ENCODE peak calls at places on chromosomes 3 and 15, in seven cellular contexts. H, M, R, L, N, I and O are unnamed samples.

GRCh38 chr3:112360574-112360973 is 27.6 kb downstream of the CD200 start:
- DNase-seq in H (peak), M (no peak), R (no peak), L (peak), N (peak), I (peak), O (no peak)

GRCh38 chr3:170585937-170586310 is at the start of gene SLC7A14:
- DNase-seq in H (peak), M (no peak), R (no peak), L (no peak), N (no peak), I (no peak), O (no peak)

GRCh38 chr3:29145370-29145769 is 135.5 kb upstream of the RBMS3 start:
- DNase-seq in H (no peak), M (no peak), R (no peak), L (no peak), N (no peak), I (no peak), O (no peak)

GRCh38 chr15:43792761-43793493 is 807 bp downstream of the SERF2 start:
- DNase-seq in H (peak), M (no peak), R (no peak), L (peak), N (peak), I (no peak), O (no peak)

GRCh38 chr3:187968883-187969580 is 184.9 kb upstream of the LPP start:
- DNase-seq in H (peak), M (peak), R (no peak), L (peak), N (peak), I (no peak), O (peak)

GRCh38 chr3:31918179-31919165 is 62.6 kb downstream of the OSBPL10 start:
- DNase-seq in H (peak), M (no peak), R (no peak), L (no peak), N (no peak), I (no peak), O (no peak)

GRCh38 chr3:5187920-5188418 is 462 bp downstream of the EDEM1 start:
- DNase-seq in H (peak), M (no peak), R (peak), L (peak), N (peak), I (peak), O (peak)

GRCh38 chr3:147120029-147120428 is 286.3 kb downstream of the ZIC4 start:
- DNase-seq in H (peak), M (no peak), R (no peak), L (peak), N (peak), I (no peak), O (peak)

GRCh38 chr3:15428539-15428938 is 1.1 kb downstream of the EAF1 start:
- DNase-seq in H (peak), M (peak), R (no peak), L (peak), N (peak), I (no peak), O (peak)

DNA sequence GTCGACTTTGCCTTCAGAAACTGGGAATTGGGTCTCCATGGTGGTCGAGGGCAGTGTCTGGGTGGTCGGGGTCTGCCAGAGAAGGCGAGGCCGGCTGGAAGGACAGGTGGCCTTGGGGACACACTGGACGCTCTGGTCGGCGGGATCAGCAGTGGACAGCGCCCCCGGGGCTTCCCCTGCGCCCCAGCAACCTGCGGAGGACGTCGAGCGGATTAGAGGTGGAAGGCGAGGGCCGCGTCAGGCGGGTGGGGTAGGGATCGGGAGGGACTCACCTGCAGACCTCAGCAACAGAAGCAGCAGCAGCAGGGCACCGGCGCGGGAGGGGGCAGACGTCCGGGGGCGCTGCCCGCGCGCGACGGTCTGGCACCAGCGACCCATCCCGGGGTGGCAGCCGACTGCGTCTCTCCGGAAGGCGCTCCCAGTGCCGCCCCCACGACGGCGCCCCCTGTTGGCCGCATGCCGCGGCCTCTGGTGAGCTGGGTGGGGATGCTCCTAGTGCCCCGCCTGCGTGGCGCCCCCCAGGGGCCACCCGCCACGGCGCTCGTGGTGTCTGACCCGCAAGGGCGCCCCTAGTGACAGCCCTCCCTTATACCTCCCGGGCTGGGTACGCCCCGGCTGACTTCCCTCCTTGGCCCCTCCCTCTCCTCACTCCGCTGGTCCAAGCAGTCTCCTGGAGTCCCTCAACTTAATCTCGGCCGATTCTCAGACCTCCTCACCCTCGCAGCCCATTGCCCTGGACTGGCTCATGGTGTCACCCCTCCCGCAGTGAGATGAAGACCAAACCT is at the start of gene PRSS50:
- DNase-seq in H (peak), M (no peak), R (peak), L (no peak), N (no peak), I (peak), O (no peak)
- TF ChIP-seq CTCF in H (peak), M (no peak), R (no peak), L (peak), N (peak), I (peak), O (peak)

GRCh38 chr3:13019243-13019701 is 54.0 kb downstream of the IQSEC1 start:
- DNase-seq in H (peak), M (no peak), R (peak), L (peak), N (peak), I (peak), O (peak)

GRCh38 chr3:13018039-13018431 is 55.2 kb downstream of the IQSEC1 start:
- DNase-seq in H (no peak), M (no peak), R (peak), L (peak), N (no peak), I (peak), O (peak)

GRCh38 chr3:13019706-13020105 is 53.5 kb downstream of the IQSEC1 start:
- DNase-seq in H (no peak), M (no peak), R (peak), L (no peak), N (no peak), I (no peak), O (no peak)

GRCh38 chr3:13017361-13018038 is 55.7 kb downstream of the IQSEC1 start:
- DNase-seq in H (no peak), M (no peak), R (peak), L (no peak), N (no peak), I (no peak), O (no peak)

DNA sequence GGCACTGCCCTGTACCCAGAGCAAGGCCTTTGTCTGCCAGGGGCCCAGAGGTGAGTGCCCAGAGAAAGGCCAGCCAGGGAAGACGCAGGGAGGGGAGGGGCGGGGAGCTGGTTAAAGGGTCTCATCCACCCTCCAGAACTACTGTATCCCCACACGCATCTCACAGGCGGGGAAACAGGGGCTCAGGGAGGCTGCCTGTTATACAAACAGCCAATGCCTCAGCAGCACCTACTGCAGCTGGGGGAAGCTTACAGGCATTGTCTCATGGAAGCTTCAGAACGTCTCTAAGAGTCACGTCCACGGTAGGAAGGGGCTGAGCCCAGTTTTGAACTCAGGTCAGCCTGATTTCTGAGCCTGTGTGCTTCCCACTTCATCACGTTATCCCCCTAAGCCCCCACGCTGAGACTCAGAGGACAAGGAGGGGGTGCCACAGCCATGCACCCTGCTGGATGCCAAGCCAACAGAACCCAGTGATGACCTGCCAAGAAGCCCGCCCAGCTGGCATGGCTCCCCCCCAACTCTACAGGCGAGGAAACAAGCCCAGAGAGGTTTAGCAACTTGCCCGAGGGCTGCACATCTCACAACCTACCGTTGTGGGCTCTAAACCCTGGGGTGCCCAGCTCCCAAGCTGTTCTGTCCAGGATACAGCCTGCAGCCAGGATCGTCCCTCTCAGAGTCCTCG is 54.5 kb downstream of the IQSEC1 start:
- DNase-seq in H (no peak), M (no peak), R (no peak), L (no peak), N (no peak), I (no peak), O (no peak)
- H3K4me3 ChIP-seq in H (no peak), M (no peak), R (peak), L (peak), N (peak), I (peak), O (peak)

GRCh38 chr3:78703944-78704343 is 1063.9 kb downstream of the ROBO1 start:
- DNase-seq in H (peak), M (no peak), R (no peak), L (no peak), N (peak), I (no peak), O (peak)
- TF ChIP-seq CTCF in H (no peak), M (no peak), R (no peak), L (no peak), N (no peak), I (no peak), O (no peak)

DNA sequence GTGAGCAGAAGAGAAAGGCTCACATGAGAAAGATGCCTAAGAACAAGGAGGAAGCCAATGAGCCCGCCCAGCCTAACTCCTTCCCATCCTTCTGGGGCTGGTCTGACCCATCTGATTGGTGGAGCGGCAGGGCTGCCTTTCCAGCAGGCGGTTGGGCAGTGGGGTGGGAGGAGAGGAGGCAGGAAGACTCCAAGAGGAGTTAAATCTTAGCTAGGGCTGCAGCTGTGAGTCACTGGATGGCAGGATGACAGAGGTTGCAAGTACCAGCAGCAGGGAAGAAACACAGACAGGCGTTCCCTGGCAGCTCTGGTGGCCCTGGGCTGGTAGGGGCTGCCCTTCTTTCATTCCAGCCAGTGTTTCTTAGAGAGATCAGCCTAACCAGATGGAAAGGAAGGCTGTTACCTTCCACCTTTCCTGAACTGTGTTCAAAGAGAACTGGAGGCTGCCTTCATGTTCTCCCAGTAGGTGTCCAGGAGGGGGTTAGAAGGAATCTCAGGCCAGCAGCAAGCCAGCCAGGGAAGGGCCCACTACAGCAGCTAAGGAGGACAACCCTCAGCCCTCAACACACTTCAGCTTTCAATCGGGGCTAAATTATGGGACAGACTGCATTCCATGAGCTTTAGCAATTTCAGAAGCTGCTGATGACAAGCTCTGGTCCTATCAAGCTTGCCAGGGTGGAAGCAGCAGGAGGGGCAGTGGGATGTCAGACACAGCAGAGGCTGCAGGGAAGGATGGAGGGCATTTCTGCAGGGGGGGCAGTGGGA is 50.3 kb downstream of the CHSY1 start:
- DNase-seq in H (peak), M (no peak), R (peak), L (peak), N (peak), I (peak), O (peak)
- H3K4me3 ChIP-seq in H (no peak), M (no peak), R (no peak), L (peak), N (peak), I (peak), O (no peak)

GRCh38 chr3:107542665-107543064 is 19.9 kb downstream of the BBX start:
- DNase-seq in H (no peak), M (no peak), R (no peak), L (no peak), N (no peak), I (no peak), O (no peak)

GRCh38 chr3:107545680-107546120 is 22.9 kb downstream of the BBX start:
- DNase-seq in H (peak), M (no peak), R (no peak), L (peak), N (peak), I (no peak), O (peak)

GRCh38 chr3:107540857-107541256 is 18.1 kb downstream of the BBX start:
- DNase-seq in H (no peak), M (no peak), R (no peak), L (no peak), N (no peak), I (no peak), O (no peak)

GRCh38 chr3:107548601-107549000 is 25.8 kb downstream of the BBX start:
- DNase-seq in H (no peak), M (no peak), R (no peak), L (no peak), N (no peak), I (no peak), O (no peak)

GRCh38 chr3:107543666-107544065 is 20.9 kb downstream of the BBX start:
- DNase-seq in H (peak), M (no peak), R (no peak), L (no peak), N (peak), I (no peak), O (peak)
- TF ChIP-seq CTCF in H (peak), M (peak), R (no peak), L (peak), N (no peak), I (peak), O (peak)

GRCh38 chr15:65914981-65915925 is 46.0 kb downstream of the RAB11A start:
- DNase-seq in H (no peak), M (no peak), R (no peak), L (no peak), N (no peak), I (no peak), O (no peak)

GRCh38 chr15:65914371-65914770 is 45.1 kb downstream of the RAB11A start:
- DNase-seq in H (no peak), M (no peak), R (no peak), L (no peak), N (no peak), I (no peak), O (no peak)

GRCh38 chr15:65917407-65917756 is 48.1 kb downstream of the RAB11A start:
- DNase-seq in H (no peak), M (no peak), R (no peak), L (no peak), N (no peak), I (no peak), O (no peak)

GRCh38 chr15:65916664-65917406 is 47.5 kb downstream of the RAB11A start:
- DNase-seq in H (peak), M (no peak), R (no peak), L (peak), N (peak), I (no peak), O (peak)

GRCh38 chr15:65916041-65916663 is 46.9 kb downstream of the RAB11A start:
- DNase-seq in H (no peak), M (no peak), R (no peak), L (no peak), N (no peak), I (no peak), O (no peak)
- H3K4me3 ChIP-seq in H (no peak), M (no peak), R (no peak), L (no peak), N (no peak), I (no peak), O (no peak)

GRCh38 chr3:155938409-155938808 is 68.0 kb downstream of the GMPS start:
- DNase-seq in H (no peak), M (no peak), R (no peak), L (no peak), N (no peak), I (no peak), O (no peak)

GRCh38 chr3:155934215-155934614 is 63.8 kb downstream of the GMPS start:
- DNase-seq in H (peak), M (no peak), R (no peak), L (peak), N (no peak), I (no peak), O (no peak)
- TF ChIP-seq CTCF in H (peak), M (no peak), R (no peak), L (no peak), N (peak), I (peak), O (no peak)